ENCODE peak calls at places on chromosomes 11 and 22, in four cellular contexts. One of them, this sample, is unnamed.
A peak's percentile ranks its signal among the peaks of the same experiment; 100 is the strongest.

GRCh38 chr11:48063424-48063978 is 83.1 kb downstream of the PTPRJ start:
- DNase-seq in RWPE2: no peak
- DNase-seq in DND-41: no peak
- DNase-seq in cardiac muscle cell: peak; percentile 95
- DNase-seq in this sample: no peak

GRCh38 chr11:13033760-13034533 is 24.8 kb downstream of the RASSF10 start:
- DNase-seq in RWPE2: no peak
- DNase-seq in DND-41: no peak
- DNase-seq in cardiac muscle cell: no peak
- DNase-seq in this sample: peak; percentile 37

GRCh38 chr22:19105867-19106802 is 16.1 kb downstream of the DGCR2 start:
- DNase-seq in RWPE2: no peak
- DNase-seq in DND-41: no peak
- DNase-seq in cardiac muscle cell: no peak
- DNase-seq in this sample: no peak

GRCh38 chr11:69662806-69663205 is 12.3 kb downstream of the LTO1 start:
- DNase-seq in RWPE2: no peak
- DNase-seq in DND-41: no peak
- DNase-seq in cardiac muscle cell: no peak
- DNase-seq in this sample: no peak

GRCh38 chr11:125701858-125702621 is 21.4 kb upstream of the ACRV1 start:
- DNase-seq in RWPE2: no peak
- DNase-seq in DND-41: no peak
- DNase-seq in cardiac muscle cell: no peak
- DNase-seq in this sample: peak; percentile 86

GRCh38 chr22:19766506-19767426 is 6.2 kb downstream of the TBX1 start:
- DNase-seq in RWPE2: no peak
- DNase-seq in DND-41: peak; percentile 80
- DNase-seq in cardiac muscle cell: peak; percentile 22
- DNase-seq in this sample: no peak

GRCh38 chr11:64268687-64269379 is 15.6 kb downstream of the BAD start:
- DNase-seq in RWPE2: no peak
- DNase-seq in DND-41: no peak
- DNase-seq in cardiac muscle cell: peak; percentile 92
- DNase-seq in this sample: peak; percentile 46

GRCh38 chr11:11316651-11317050 is 36.4 kb downstream of the CSNK2A3 start:
- DNase-seq in RWPE2: no peak
- DNase-seq in DND-41: no peak
- DNase-seq in cardiac muscle cell: no peak
- DNase-seq in this sample: peak; percentile 77

GRCh38 chr11:126919147-126919823 is 81.3 kb downstream of the KIRREL3 start:
- DNase-seq in RWPE2: no peak
- DNase-seq in DND-41: no peak
- DNase-seq in cardiac muscle cell: no peak
- DNase-seq in this sample: no peak

GRCh38 chr11:128859563-128860441 is 7.3 kb downstream of the KCNJ1 start:
- DNase-seq in RWPE2: no peak
- DNase-seq in DND-41: peak; percentile 53
- DNase-seq in cardiac muscle cell: peak; percentile 76
- DNase-seq in this sample: no peak

GRCh38 chr11:105297463-105297862 is 157.9 kb upstream of the CARD18 start:
- DNase-seq in RWPE2: no peak
- DNase-seq in DND-41: no peak
- DNase-seq in cardiac muscle cell: peak; percentile 53
- DNase-seq in this sample: no peak

GRCh38 chr22:33806191-33806590 is 114.1 kb downstream of the LARGE1 start:
- DNase-seq in RWPE2: no peak
- DNase-seq in DND-41: no peak
- DNase-seq in cardiac muscle cell: no peak
- DNase-seq in this sample: no peak

GRCh38 chr11:44658451-44658850 is 68.3 kb upstream of the TSPAN18 start:
- DNase-seq in RWPE2: no peak
- DNase-seq in DND-41: no peak
- DNase-seq in cardiac muscle cell: peak; percentile 34
- DNase-seq in this sample: no peak

GRCh38 chr11:64755681-64756361 is 4.0 kb downstream of the PYGM start:
- DNase-seq in RWPE2: no peak
- DNase-seq in DND-41: no peak
- DNase-seq in cardiac muscle cell: no peak
- DNase-seq in this sample: no peak

GRCh38 chr11:66685276-66686099 is 7.8 kb upstream of the RBM4B start:
- DNase-seq in RWPE2: no peak
- DNase-seq in DND-41: no peak
- DNase-seq in cardiac muscle cell: no peak
- DNase-seq in this sample: no peak

GRCh38 chr11:86592047-86592564 is 80.3 kb downstream of the ME3 start:
- DNase-seq in RWPE2: no peak
- DNase-seq in DND-41: no peak
- DNase-seq in cardiac muscle cell: no peak
- DNase-seq in this sample: no peak

GRCh38 chr11:62988281-62988680 is 3.5 kb upstream of the SLC22A6 start:
- DNase-seq in RWPE2: no peak
- DNase-seq in DND-41: no peak
- DNase-seq in cardiac muscle cell: no peak
- DNase-seq in this sample: no peak

GRCh38 chr22:39241632-39242388 is 3.0 kb downstream of the PDGFB start:
- DNase-seq in RWPE2: no peak
- DNase-seq in DND-41: no peak
- DNase-seq in cardiac muscle cell: no peak
- DNase-seq in this sample: no peak

GRCh38 chr11:122202951-122203456 is 87.0 kb upstream of the BLID start:
- DNase-seq in RWPE2: peak; percentile 73
- DNase-seq in DND-41: peak; percentile 30
- DNase-seq in cardiac muscle cell: peak; percentile 83
- DNase-seq in this sample: peak; percentile 70

GRCh38 chr11:112425121-112425520 is 164.5 kb upstream of the PLET1 start:
- DNase-seq in RWPE2: no peak
- DNase-seq in DND-41: no peak
- DNase-seq in cardiac muscle cell: no peak
- DNase-seq in this sample: no peak

GRCh38 chr22:40766956-40767355 is 52.2 kb downstream of the SLC25A17 start:
- DNase-seq in RWPE2: no peak
- DNase-seq in DND-41: no peak
- DNase-seq in cardiac muscle cell: no peak
- DNase-seq in this sample: no peak

GRCh38 chr11:79243412-79244174 is 197.2 kb downstream of the TENM4 start:
- DNase-seq in RWPE2: no peak
- DNase-seq in DND-41: no peak
- DNase-seq in cardiac muscle cell: no peak
- DNase-seq in this sample: no peak

GRCh38 chr11:110710520-110711381 is 1.5 kb downstream of the ARHGAP20 start:
- DNase-seq in RWPE2: no peak
- DNase-seq in DND-41: no peak
- DNase-seq in cardiac muscle cell: peak; percentile 52
- DNase-seq in this sample: no peak

GRCh38 chr11:109508185-109508584 is 86.2 kb downstream of the C11orf87 start:
- DNase-seq in RWPE2: no peak
- DNase-seq in DND-41: no peak
- DNase-seq in cardiac muscle cell: no peak
- DNase-seq in this sample: no peak

GRCh38 chr11:85256433-85256832 is 370.7 kb downstream of the DLG2 start:
- DNase-seq in RWPE2: no peak
- DNase-seq in DND-41: no peak
- DNase-seq in cardiac muscle cell: no peak
- DNase-seq in this sample: no peak

GRCh38 chr11:19394525-19395016 is 153.8 kb upstream of the E2F8 start:
- DNase-seq in RWPE2: no peak
- DNase-seq in DND-41: peak; percentile 7
- DNase-seq in cardiac muscle cell: no peak
- DNase-seq in this sample: no peak

GRCh38 chr22:39996732-39997131 is 2.0 kb downstream of the FAM83F start:
- DNase-seq in RWPE2: no peak
- DNase-seq in DND-41: no peak
- DNase-seq in cardiac muscle cell: no peak
- DNase-seq in this sample: no peak

GRCh38 chr11:12092714-12093113 is 17.7 kb upstream of the MICAL2 start:
- DNase-seq in RWPE2: no peak
- DNase-seq in DND-41: no peak
- DNase-seq in cardiac muscle cell: no peak
- DNase-seq in this sample: no peak

GRCh38 chr11:76975513-76975912 is 58.7 kb upstream of the B3GNT6 start:
- DNase-seq in RWPE2: no peak
- DNase-seq in DND-41: no peak
- DNase-seq in cardiac muscle cell: no peak
- DNase-seq in this sample: no peak

GRCh38 chr22:29061773-29062172 is at the start of gene C22orf31:
- DNase-seq in RWPE2: no peak
- DNase-seq in DND-41: no peak
- DNase-seq in cardiac muscle cell: peak; percentile 34
- DNase-seq in this sample: peak; percentile 30

GRCh38 chr11:78019808-78020207 is 3.3 kb downstream of the KCTD14 start:
- DNase-seq in RWPE2: no peak
- DNase-seq in DND-41: no peak
- DNase-seq in cardiac muscle cell: no peak
- DNase-seq in this sample: no peak

GRCh38 chr11:119796363-119797060 is 67.5 kb upstream of the NECTIN1 start:
- DNase-seq in RWPE2: no peak
- DNase-seq in DND-41: no peak
- DNase-seq in cardiac muscle cell: no peak
- DNase-seq in this sample: no peak

DNA sequence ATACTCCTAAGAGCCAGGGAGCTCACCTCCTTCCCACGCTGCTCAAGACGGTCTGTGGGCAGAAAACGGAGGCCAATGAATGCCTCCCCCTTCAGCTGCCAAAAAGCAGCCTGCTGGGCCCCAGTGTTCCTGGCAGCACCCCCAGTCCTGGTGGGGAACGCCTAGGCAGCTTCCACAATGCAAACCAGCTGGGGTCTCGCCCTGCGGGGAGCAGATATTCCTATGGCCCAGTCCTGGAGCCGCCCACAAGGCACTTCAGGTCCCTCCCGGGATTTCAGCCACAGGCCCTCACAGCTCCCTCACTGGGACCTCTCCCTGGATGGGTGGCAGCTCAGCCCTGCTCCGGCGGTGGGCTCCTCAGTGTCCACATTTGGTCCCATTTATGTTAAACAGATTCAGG is 29.2 kb downstream of the A4GALT start:
- DNase-seq in RWPE2: no peak
- DNase-seq in DND-41: no peak
- DNase-seq in cardiac muscle cell: no peak
- DNase-seq in this sample: no peak
- H3K4me1 ChIP-seq in RWPE2: peaks cover 33% of the 10 kb centered on the region
- H3K4me1 ChIP-seq in DND-41: no peaks in the 10 kb centered on the region
- H3K4me1 ChIP-seq in cardiac muscle cell: peaks cover 17% of the 10 kb centered on the region
- H3K4me1 ChIP-seq in this sample: peaks cover 25% of the 10 kb centered on the region

GRCh38 chr22:47515384-47516125 is 753.1 kb downstream of the TBC1D22A start:
- DNase-seq in RWPE2: no peak
- DNase-seq in DND-41: no peak
- DNase-seq in cardiac muscle cell: no peak
- DNase-seq in this sample: no peak

GRCh38 chr22:47512617-47513016 is 750.2 kb downstream of the TBC1D22A start:
- DNase-seq in RWPE2: no peak
- DNase-seq in DND-41: no peak
- DNase-seq in cardiac muscle cell: no peak
- DNase-seq in this sample: no peak

GRCh38 chr22:47517062-47517461 is 754.6 kb downstream of the TBC1D22A start:
- DNase-seq in RWPE2: no peak
- DNase-seq in DND-41: no peak
- DNase-seq in cardiac muscle cell: no peak
- DNase-seq in this sample: no peak
- H3K9me3 ChIP-seq in RWPE2: no peaks in the 10 kb centered on the region
- H3K9me3 ChIP-seq in DND-41: no peaks in the 10 kb centered on the region
- H3K9me3 ChIP-seq in cardiac muscle cell: no peaks in the 10 kb centered on the region
- H3K9me3 ChIP-seq in this sample: no peaks in the 10 kb centered on the region

GRCh38 chr11:95104916-95105315 is 15.3 kb downstream of the ENDOD1 start:
- DNase-seq in RWPE2: no peak
- DNase-seq in DND-41: no peak
- DNase-seq in cardiac muscle cell: no peak
- DNase-seq in this sample: no peak

GRCh38 chr11:95100191-95100648 is 10.6 kb downstream of the ENDOD1 start:
- DNase-seq in RWPE2: no peak
- DNase-seq in DND-41: no peak
- DNase-seq in cardiac muscle cell: no peak
- DNase-seq in this sample: peak; percentile 17

GRCh38 chr11:95104121-95104830 is 14.6 kb downstream of the ENDOD1 start:
- DNase-seq in RWPE2: no peak
- DNase-seq in DND-41: no peak
- DNase-seq in cardiac muscle cell: no peak
- DNase-seq in this sample: no peak

GRCh38 chr11:95100856-95101507 is 11.3 kb downstream of the ENDOD1 start:
- DNase-seq in RWPE2: no peak
- DNase-seq in DND-41: no peak
- DNase-seq in cardiac muscle cell: no peak
- DNase-seq in this sample: peak; percentile 80

DNA sequence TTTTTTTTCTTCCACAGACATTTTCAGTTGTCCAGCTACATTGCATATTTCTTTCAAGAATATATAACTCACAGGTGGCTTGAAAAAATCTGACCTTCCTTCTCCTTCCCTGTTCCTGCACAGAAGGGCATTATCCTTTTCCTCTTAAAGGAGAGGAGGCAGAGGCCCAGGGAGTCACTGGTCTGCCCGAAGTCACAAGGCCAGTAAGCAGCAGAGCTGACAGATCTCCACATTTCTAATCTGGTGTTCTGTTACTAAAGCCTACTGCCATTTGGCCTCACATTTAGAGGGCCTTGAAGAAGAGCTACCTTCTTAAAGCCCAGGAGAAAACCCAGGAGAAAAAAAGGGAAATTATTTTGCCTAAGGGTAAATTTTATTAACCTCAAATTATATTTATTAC is 12.3 kb downstream of the ENDOD1 start:
- DNase-seq in RWPE2: no peak
- DNase-seq in DND-41: no peak
- DNase-seq in cardiac muscle cell: no peak
- DNase-seq in this sample: no peak
- H3K4me1 ChIP-seq in RWPE2: peaks cover 9% of the 10 kb centered on the region
- H3K4me1 ChIP-seq in DND-41: no peaks in the 10 kb centered on the region
- H3K4me1 ChIP-seq in cardiac muscle cell: peaks cover 1% of the 10 kb centered on the region
- H3K4me1 ChIP-seq in this sample: peaks cover 16% of the 10 kb centered on the region

GRCh38 chr22:47456031-47456430 is 693.6 kb downstream of the TBC1D22A start:
- DNase-seq in RWPE2: no peak
- DNase-seq in DND-41: no peak
- DNase-seq in cardiac muscle cell: no peak
- DNase-seq in this sample: no peak

GRCh38 chr22:47450876-47451475 is 688.5 kb downstream of the TBC1D22A start:
- DNase-seq in RWPE2: no peak
- DNase-seq in DND-41: no peak
- DNase-seq in cardiac muscle cell: no peak
- DNase-seq in this sample: no peak

GRCh38 chr22:47449508-47450270 is 687.2 kb downstream of the TBC1D22A start:
- DNase-seq in RWPE2: no peak
- DNase-seq in DND-41: no peak
- DNase-seq in cardiac muscle cell: no peak
- DNase-seq in this sample: no peak

GRCh38 chr22:47452184-47452583 is 689.7 kb downstream of the TBC1D22A start:
- DNase-seq in RWPE2: no peak
- DNase-seq in DND-41: peak; percentile 21
- DNase-seq in cardiac muscle cell: no peak
- DNase-seq in this sample: peak; percentile 11

DNA sequence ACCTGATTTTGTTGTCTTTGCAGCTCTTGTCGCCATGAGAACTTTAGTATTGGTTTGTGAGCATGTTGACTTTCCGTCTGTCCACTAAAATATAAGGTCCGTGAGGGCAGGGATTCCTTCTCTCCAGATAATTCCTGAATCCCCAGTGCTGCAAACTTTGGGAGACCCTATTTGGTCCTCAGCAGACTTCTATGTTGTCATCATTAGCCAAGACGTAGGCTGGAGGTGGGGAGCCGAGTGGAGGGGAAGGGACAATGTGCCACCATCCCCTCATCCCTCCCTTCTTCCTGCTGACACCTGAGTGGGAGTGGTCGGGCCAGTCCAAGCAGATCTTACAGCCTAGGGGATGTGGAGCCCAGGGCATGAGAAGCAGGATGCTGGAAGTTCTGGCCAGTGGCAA is 690.6 kb downstream of the TBC1D22A start:
- DNase-seq in RWPE2: no peak
- DNase-seq in DND-41: no peak
- DNase-seq in cardiac muscle cell: no peak
- DNase-seq in this sample: no peak
- H3K9me3 ChIP-seq in RWPE2: no peaks in the 10 kb centered on the region
- H3K9me3 ChIP-seq in DND-41: peaks cover 10% of the 10 kb centered on the region
- H3K9me3 ChIP-seq in cardiac muscle cell: no peaks in the 10 kb centered on the region
- H3K9me3 ChIP-seq in this sample: no peaks in the 10 kb centered on the region

This sample was measured in SJCRH30.